ENCODE peak calls at places on chromosomes 5 and 9, in seven cellular contexts. L, Q, O, H, A, U and Z are unnamed samples.

GRCh38 chr9:91914404-91914803 is 35.6 kb downstream of the ROR2 start:
- DNase-seq in U (no peak), A (no peak), H (no peak), Q (no peak), L (no peak), O (no peak), Z (no peak)

GRCh38 chr9:89366711-89367110 is 48.4 kb downstream of the SECISBP2 start:
- DNase-seq in H (no peak), U (no peak), L (no peak), A (no peak), O (no peak), Q (no peak), Z (no peak)

GRCh38 chr5:107455111-107455544 is 215.6 kb downstream of the EFNA5 start:
- DNase-seq in Q (no peak), L (no peak), A (no peak), U (peak; percentile 41), O (no peak), H (peak; percentile 64), Z (peak; percentile 40)

GRCh38 chr5:85545129-85545528 is 1072.6 kb upstream of the COX7C start:
- DNase-seq in O (no peak), A (no peak), L (no peak), H (no peak), Q (no peak), U (no peak), Z (no peak)

GRCh38 chr5:157511656-157512644 is 51.9 kb downstream of the NIPAL4 start:
- DNase-seq in O (no peak), U (peak; percentile 81), H (no peak), L (peak; percentile 91), A (peak; percentile 97), Q (peak; percentile 25), Z (peak; percentile 99)

GRCh38 chr9:16726718-16727451 is 143.6 kb downstream of the BNC2 start:
- DNase-seq in A (peak; percentile 79), U (peak; percentile 84), Q (no peak), O (no peak), H (peak; percentile 79), L (peak; percentile 63), Z (peak; percentile 90)

GRCh38 chr5:93594591-93595419 is 11.8 kb downstream of the NR2F1 start:
- DNase-seq in Q (no peak), A (no peak), O (no peak), L (no peak), H (no peak), U (no peak), Z (peak; percentile 66)

GRCh38 chr9:15401266-15401665 is 21.4 kb upstream of the SNAPC3 start:
- DNase-seq in L (no peak), A (no peak), H (no peak), U (no peak), Q (no peak), O (no peak), Z (peak; percentile 49)

GRCh38 chr5:56307714-56308346 is 74.7 kb upstream of the ANKRD55 start:
- DNase-seq in Q (no peak), O (no peak), U (no peak), H (no peak), A (no peak), L (no peak), Z (no peak)

GRCh38 chr5:169745441-169746146 is 108.5 kb downstream of the DOCK2 start:
- DNase-seq in U (peak; percentile 59), O (no peak), Q (no peak), H (peak; percentile 80), A (no peak), L (no peak), Z (peak; percentile 68)

GRCh38 chr9:123438821-123439220 is 82.8 kb downstream of the CRB2 start:
- DNase-seq in A (no peak), H (peak; percentile 55), U (no peak), O (no peak), L (no peak), Q (no peak), Z (no peak)

GRCh38 chr5:124230456-124230855 is 516.0 kb downstream of the ZNF608 start:
- DNase-seq in O (no peak), U (no peak), Q (no peak), A (no peak), L (no peak), H (peak; percentile 59), Z (no peak)

GRCh38 chr5:107286447-107287098 is 384.2 kb downstream of the EFNA5 start:
- DNase-seq in U (no peak), Q (no peak), L (no peak), O (no peak), H (no peak), A (no peak), Z (no peak)

GRCh38 chr9:76463211-76463610 is 4.2 kb downstream of the GCNT1 start:
- DNase-seq in Q (no peak), L (no peak), A (no peak), H (no peak), O (no peak), U (no peak), Z (no peak)

GRCh38 chr9:76456202-76456926 is 2.6 kb upstream of the GCNT1 start:
- DNase-seq in A (no peak), L (peak; percentile 26), U (peak; percentile 31), O (peak; percentile 2), H (peak; percentile 14), Q (no peak), Z (peak; percentile 51)

GRCh38 chr9:76458903-76459690 is at the start of gene GCNT1:
- DNase-seq in O (peak; percentile 77), L (peak; percentile 89), Q (peak; percentile 38), A (peak; percentile 64), H (peak; percentile 89), U (peak; percentile 82), Z (peak; percentile 86)

GRCh38 chr9:76464706-76465105 is 5.7 kb downstream of the GCNT1 start:
- DNase-seq in A (no peak), Q (no peak), H (no peak), O (no peak), U (no peak), L (no peak), Z (no peak)

GRCh38 chr9:76459691-76460635 is 981 bp downstream of the GCNT1 start:
- DNase-seq in L (peak; percentile 35), H (peak; percentile 56), O (no peak), Q (no peak), U (peak; percentile 49), A (no peak), Z (peak; percentile 72)
- TF ChIP-seq CTCF in L (no peak), H (peak; percentile 45), O (no peak), Q (no peak), U (peak; percentile 37), A (no peak), Z (peak; percentile 48)

GRCh38 chr9:129487658-129488483 is 133.0 kb downstream of the C9orf50 start:
- DNase-seq in A (peak; percentile 64), Q (no peak), O (no peak), L (peak; percentile 76), U (peak; percentile 54), H (no peak), Z (peak; percentile 71)
- H3K4me3 ChIP-seq in A (peak overlapping the region; percentile 60), Q (peak overlapping the region; percentile 68), O (peak overlapping the region; percentile 55), L (peak overlapping the region; percentile 20), U (peak overlapping the region; percentile 52), H (peak overlapping the region; percentile 7), Z (peak overlapping the region; percentile 16)

DNA sequence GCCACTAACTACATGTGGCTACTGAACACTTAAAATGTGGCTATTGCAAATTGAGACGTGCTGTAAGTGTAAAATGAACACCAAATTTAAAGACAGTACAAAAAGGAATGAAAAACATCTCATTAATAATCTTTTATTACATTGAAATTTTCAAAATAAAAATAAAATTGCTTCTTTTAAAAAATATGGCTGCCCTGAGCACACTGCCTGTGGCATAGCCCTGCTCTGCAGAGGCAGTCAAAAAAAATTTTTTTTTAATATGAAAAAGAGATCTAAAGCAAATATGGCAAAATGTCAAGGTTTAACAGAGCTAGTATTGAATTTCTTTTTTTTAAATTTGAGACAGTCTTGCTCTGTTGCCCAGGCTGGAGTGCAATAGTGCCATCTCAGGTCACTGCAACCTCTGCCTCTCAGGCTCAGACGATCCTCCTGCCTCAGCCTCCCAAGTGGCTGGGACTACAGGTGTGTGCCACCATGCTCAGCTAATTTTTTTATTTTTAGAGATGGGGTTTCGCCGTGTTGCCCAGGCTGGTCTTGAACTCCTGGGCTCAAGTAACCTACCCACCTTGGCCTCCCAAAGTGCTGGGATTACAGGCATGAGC is 25.6 kb downstream of the CARNMT1 start:
- DNase-seq in L (no peak), H (no peak), Q (no peak), U (no peak), A (no peak), O (no peak), Z (no peak)
- TF ChIP-seq CTCF in L (no peak), H (no peak), Q (no peak), U (no peak), A (no peak), O (peak; percentile 37), Z (no peak)

GRCh38 chr9:34993502-34994428 is 4.2 kb downstream of the DNAJB5 start:
- DNase-seq in A (peak; percentile 47), Q (no peak), O (no peak), L (peak; percentile 52), H (peak; percentile 69), U (no peak), Z (peak; percentile 70)
- H3K4me3 ChIP-seq in A (peak overlapping the region; percentile 7), Q (peak overlapping the region; percentile 25), O (no peak overlapping the region), L (no peak overlapping the region), H (no peak overlapping the region), U (no peak overlapping the region), Z (no peak overlapping the region)